ENCODE peak calls at places on chromosomes 1 and 21, in five cellular contexts. One of them, this sample, is unnamed.

GRCh38 chr21:41899431-41900202 is 20.5 kb upstream of the PRDM15 start:
- DNase-seq in neural crest cell: no peak
- DNase-seq in NCI-H146: no peak
- DNase-seq in NCI-H1105 treated with DMSO at 0.1 percent for 48 hours: no peak
- DNase-seq in endothelial cell: no peak
- DNase-seq in this sample: no peak

GRCh38 chr1:229434641-229435051 is 752 bp upstream of the ACTA1 start:
- DNase-seq in neural crest cell: no peak
- DNase-seq in NCI-H1105 treated with DMSO at 0.1 percent for 48 hours: no peak
- DNase-seq in NCI-H146: peak; percentile 49
- DNase-seq in endothelial cell: peak; percentile 16
- DNase-seq in this sample: no peak

GRCh38 chr1:182890927-182891610 is 51.9 kb downstream of the DHX9 start:
- DNase-seq in endothelial cell: no peak
- DNase-seq in neural crest cell: no peak
- DNase-seq in NCI-H1105 treated with DMSO at 0.1 percent for 48 hours: peak; percentile 77
- DNase-seq in NCI-H146: no peak
- DNase-seq in this sample: no peak

GRCh38 chr1:234545512-234546386 is 64.2 kb downstream of the IRF2BP2 start:
- DNase-seq in neural crest cell: no peak
- DNase-seq in NCI-H146: peak; percentile 57
- DNase-seq in NCI-H1105 treated with DMSO at 0.1 percent for 48 hours: no peak
- DNase-seq in endothelial cell: no peak
- DNase-seq in this sample: peak; percentile 88

GRCh38 chr1:51726544-51727225 is 109.8 kb downstream of the OSBPL9 start:
- DNase-seq in endothelial cell: no peak
- DNase-seq in neural crest cell: no peak
- DNase-seq in NCI-H146: no peak
- DNase-seq in NCI-H1105 treated with DMSO at 0.1 percent for 48 hours: no peak
- DNase-seq in this sample: no peak

GRCh38 chr1:117014209-117014608 is 12.6 kb downstream of the CD101 start:
- DNase-seq in endothelial cell: no peak
- DNase-seq in neural crest cell: no peak
- DNase-seq in NCI-H1105 treated with DMSO at 0.1 percent for 48 hours: no peak
- DNase-seq in NCI-H146: no peak
- DNase-seq in this sample: no peak

GRCh38 chr1:154975409-154976205 is 1.1 kb downstream of the CKS1B start:
- DNase-seq in endothelial cell: peak; percentile 51
- DNase-seq in neural crest cell: no peak
- DNase-seq in NCI-H1105 treated with DMSO at 0.1 percent for 48 hours: peak; percentile 21
- DNase-seq in NCI-H146: peak; percentile 27
- DNase-seq in this sample: peak; percentile 63

GRCh38 chr1:156140879-156141707 is 12.3 kb upstream of the SEMA4A start:
- DNase-seq in NCI-H1105 treated with DMSO at 0.1 percent for 48 hours: no peak
- DNase-seq in neural crest cell: peak; percentile 66
- DNase-seq in endothelial cell: peak; percentile 84
- DNase-seq in NCI-H146: no peak
- DNase-seq in this sample: peak; percentile 74

GRCh38 chr21:29647353-29647781 is 292.4 kb downstream of the GRIK1 start:
- DNase-seq in neural crest cell: no peak
- DNase-seq in NCI-H146: no peak
- DNase-seq in endothelial cell: no peak
- DNase-seq in NCI-H1105 treated with DMSO at 0.1 percent for 48 hours: no peak
- DNase-seq in this sample: no peak

GRCh38 chr1:155893389-155894142 is 17.6 kb downstream of the RIT1 start:
- DNase-seq in endothelial cell: no peak
- DNase-seq in NCI-H1105 treated with DMSO at 0.1 percent for 48 hours: no peak
- DNase-seq in neural crest cell: no peak
- DNase-seq in NCI-H146: no peak
- DNase-seq in this sample: no peak

GRCh38 chr1:221816899-221817298 is 75.0 kb upstream of the DUSP10 start:
- DNase-seq in neural crest cell: no peak
- DNase-seq in NCI-H146: no peak
- DNase-seq in endothelial cell: no peak
- DNase-seq in NCI-H1105 treated with DMSO at 0.1 percent for 48 hours: no peak
- DNase-seq in this sample: no peak

This sample was measured in Caco-2.